ENCODE peak calls at places on chromosomes 12 and 14, in seven cellular contexts. A is GM13976, Y is bronchial epithelial cell, D is heart left ventricle, P is CD14-positive monocyte, J is uterus, R is psoas muscle. W is an unnamed sample.

GRCh38 chr12:52168019-52168717 is 23.6 kb downstream of the KRT80 start:
- DNase-seq in R (no peak), A (no peak), P (no peak), J (no peak), Y (peak), D (no peak), W (no peak)

GRCh38 chr12:53676715-53677611 is 1.1 kb upstream of the ATP5MC2 start:
- DNase-seq in D (peak), Y (no peak), P (no peak), R (peak), A (peak), J (peak), W (no peak)

GRCh38 chr12:93979189-93979588 is 169.2 kb upstream of the PLXNC1 start:
- DNase-seq in A (peak), P (no peak), R (no peak), D (no peak), J (no peak), Y (peak), W (no peak)

GRCh38 chr12:57236925-57237652 is 7.6 kb downstream of the SHMT2 start:
- DNase-seq in A (no peak), D (peak), R (peak), P (no peak), J (no peak), Y (no peak), W (no peak)

GRCh38 chr12:78149459-78149858 is 318.8 kb downstream of the NAV3 start:
- DNase-seq in A (no peak), R (no peak), D (no peak), P (no peak), Y (no peak), J (no peak), W (no peak)

GRCh38 chr14:52919971-52920370 is 30.9 kb downstream of the FERMT2 start:
- DNase-seq in P (no peak), A (no peak), R (no peak), Y (peak), J (no peak), D (no peak), W (no peak)

GRCh38 chr12:6451348-6452244 is at the start of gene TAPBPL:
- DNase-seq in R (peak), P (no peak), D (peak), A (peak), Y (peak), J (peak), W (peak)

GRCh38 chr12:41552507-41553047 is 364.5 kb downstream of the PDZRN4 start:
- DNase-seq in D (no peak), R (no peak), P (no peak), Y (peak), J (no peak), A (no peak), W (no peak)

GRCh38 chr14:44778562-44778961 is 183.2 kb downstream of the KLHL28 start:
- DNase-seq in A (no peak), D (no peak), Y (peak), J (no peak), P (no peak), R (no peak), W (no peak)

GRCh38 chr14:60250318-60251035 is 1.5 kb downstream of the PPM1A start:
- DNase-seq in A (no peak), P (no peak), Y (peak), D (no peak), R (no peak), J (no peak), W (no peak)

GRCh38 chr12:51000245-51000644 is 25.9 kb downstream of the SLC11A2 start:
- DNase-seq in Y (peak), R (no peak), D (no peak), J (no peak), A (no peak), P (no peak), W (no peak)

GRCh38 chr14:25050494-25051170 is 685 bp upstream of the STXBP6 start:
- DNase-seq in R (no peak), Y (peak), P (no peak), D (no peak), A (no peak), J (no peak), W (no peak)

GRCh38 chr14:80202888-80203562 is 8.3 kb downstream of the DIO2 start:
- DNase-seq in J (no peak), A (peak), R (peak), P (no peak), D (no peak), Y (peak), W (no peak)

GRCh38 chr14:52553671-52554575 is 1.3 kb downstream of the GPR137C start:
- DNase-seq in J (peak), A (peak), D (peak), P (peak), Y (peak), R (peak), W (peak)

GRCh38 chr14:41449057-41449456 is 157.6 kb upstream of the LRFN5 start:
- DNase-seq in D (no peak), A (no peak), P (no peak), Y (peak), J (no peak), R (no peak), W (no peak)

GRCh38 chr14:50344116-50344775 is 32.1 kb downstream of the DMAC2L start:
- DNase-seq in R (no peak), J (no peak), P (no peak), Y (peak), D (no peak), A (peak), W (no peak)

GRCh38 chr12:113359939-113360748 is 1.8 kb downstream of the PLBD2 start:
- DNase-seq in A (no peak), P (no peak), J (peak), R (no peak), D (no peak), Y (no peak), W (no peak)

GRCh38 chr14:55412686-55413085 is 1.1 kb upstream of the ATG14 start:
- DNase-seq in J (no peak), R (no peak), Y (peak), D (no peak), P (no peak), A (no peak), W (no peak)

GRCh38 chr12:123427036-123427769 is 9.3 kb downstream of the RILPL2 start:
- DNase-seq in A (peak), Y (no peak), R (no peak), P (no peak), J (no peak), D (no peak), W (no peak)

GRCh38 chr12:57233357-57234232 is 4.1 kb downstream of the SHMT2 start:
- DNase-seq in A (no peak), R (peak), Y (no peak), D (peak), P (no peak), J (no peak), W (no peak)

GRCh38 chr14:31781578-31781977 is 220.4 kb downstream of the NUBPL start:
- DNase-seq in D (no peak), Y (no peak), A (no peak), R (no peak), J (no peak), P (no peak), W (no peak)

GRCh38 chr14:99750746-99751450 is 42.3 kb upstream of the EML1 start:
- DNase-seq in P (no peak), Y (no peak), J (no peak), D (no peak), A (no peak), R (no peak), W (no peak)

GRCh38 chr12:78555802-78556201 is 308.8 kb upstream of the SYT1 start:
- DNase-seq in Y (no peak), D (no peak), A (no peak), R (no peak), J (no peak), P (no peak), W (no peak)

GRCh38 chr12:117042171-117042809 is 56.9 kb downstream of the TESC start:
- DNase-seq in R (no peak), A (no peak), Y (no peak), J (no peak), P (no peak), D (no peak), W (no peak)

GRCh38 chr14:56414231-56414630 is 165.4 kb upstream of the TMEM260 start:
- DNase-seq in P (no peak), Y (no peak), R (no peak), J (no peak), D (no peak), A (no peak), W (no peak)

GRCh38 chr12:4849024-4849594 is 60.6 kb upstream of the KCNA1 start:
- DNase-seq in J (no peak), P (no peak), R (no peak), Y (peak), D (no peak), A (peak), W (no peak)

GRCh38 chr12:43898474-43898873 is 62.6 kb downstream of the TMEM117 start:
- DNase-seq in R (no peak), A (no peak), Y (no peak), J (no peak), P (no peak), D (no peak), W (no peak)

GRCh38 chr12:104763163-104763805 is 194.8 kb downstream of the SLC41A2 start:
- DNase-seq in D (no peak), P (peak), R (no peak), Y (peak), J (no peak), A (peak), W (no peak)

GRCh38 chr12:20483776-20484175 is 115.4 kb downstream of the PDE3A start:
- DNase-seq in P (no peak), J (no peak), A (no peak), Y (no peak), D (no peak), R (no peak), W (no peak)

GRCh38 chr14:99476864-99477263 is 3.8 kb downstream of the SETD3 start:
- DNase-seq in P (peak), Y (peak), A (no peak), J (no peak), D (no peak), R (no peak), W (no peak)

GRCh38 chr14:86038401-86038985 is 508.5 kb downstream of the FLRT2 start:
- DNase-seq in A (peak), R (no peak), P (no peak), J (no peak), D (no peak), Y (peak), W (no peak)

GRCh38 chr12:64688715-64689114 is 70.5 kb downstream of the GNS start:
- DNase-seq in A (no peak), Y (no peak), R (no peak), D (no peak), J (no peak), P (no peak), W (no peak)

GRCh38 chr12:57248934-57249742 is 1.8 kb downstream of the STAC3 start:
- DNase-seq in J (no peak), A (peak), R (peak), P (no peak), D (no peak), Y (no peak), W (no peak)

GRCh38 chr12:25939606-25940005 is 18.9 kb upstream of the RASSF8 start:
- DNase-seq in P (no peak), J (no peak), A (no peak), D (no peak), Y (no peak), R (no peak), W (no peak)

GRCh38 chr14:100902295-100902694 is 1.2 kb downstream of the RTL1 start:
- DNase-seq in P (no peak), Y (no peak), J (no peak), R (no peak), D (no peak), A (peak), W (no peak)
- TF ChIP-seq CTCF in P (no peak), Y (no peak), J (no peak), R (no peak), D (no peak), A (no peak), W (no peak)

GRCh38 chr12:109653896-109654295 is 59.7 kb upstream of the FAM222A start:
- DNase-seq in Y (no peak), P (no peak), A (no peak), R (no peak), J (no peak), D (no peak), W (no peak)
- TF ChIP-seq CTCF in Y (no peak), P (no peak), A (no peak), R (no peak), J (no peak), D (no peak), W (no peak)

GRCh38 chr12:103505371-103506236 is 9.8 kb upstream of the C12orf42 start:
- DNase-seq in Y (peak), R (no peak), A (peak), P (no peak), J (no peak), D (no peak), W (no peak)
- TF ChIP-seq CTCF in Y (no peak), R (no peak), A (no peak), P (no peak), J (no peak), D (no peak), W (no peak)

GRCh38 chr12:76038176-76038575 is 6.6 kb upstream of the PHLDA1 start:
- DNase-seq in A (no peak), Y (no peak), J (no peak), P (no peak), D (no peak), R (no peak), W (no peak)
- TF ChIP-seq CTCF in A (no peak), Y (no peak), J (no peak), P (no peak), D (no peak), R (no peak), W (no peak)

DNA sequence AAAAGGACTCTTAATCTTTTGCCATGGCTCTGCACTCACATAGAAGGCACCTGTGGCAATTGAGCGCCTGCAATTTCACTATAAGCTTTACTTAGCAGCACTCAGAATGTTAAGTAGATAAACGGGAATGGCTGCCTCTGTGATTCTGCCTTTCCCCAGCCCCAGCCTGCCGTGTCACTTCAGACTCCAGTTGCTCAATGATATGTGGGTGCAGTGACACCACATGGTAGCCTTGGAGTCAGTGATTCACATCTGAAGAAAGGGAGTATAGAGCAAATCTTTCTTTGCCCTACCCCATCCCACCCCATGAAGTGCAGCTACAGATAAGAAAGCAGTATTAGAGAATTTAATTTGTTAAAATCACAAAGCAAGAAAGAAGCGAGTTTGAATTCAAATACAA is 96.1 kb downstream of the ZFC3H1 start:
- DNase-seq in Y (peak), A (no peak), P (no peak), D (no peak), R (no peak), J (no peak), W (no peak)
- TF ChIP-seq CTCF in Y (no peak), A (no peak), P (no peak), D (no peak), R (no peak), J (no peak), W (no peak)

DNA sequence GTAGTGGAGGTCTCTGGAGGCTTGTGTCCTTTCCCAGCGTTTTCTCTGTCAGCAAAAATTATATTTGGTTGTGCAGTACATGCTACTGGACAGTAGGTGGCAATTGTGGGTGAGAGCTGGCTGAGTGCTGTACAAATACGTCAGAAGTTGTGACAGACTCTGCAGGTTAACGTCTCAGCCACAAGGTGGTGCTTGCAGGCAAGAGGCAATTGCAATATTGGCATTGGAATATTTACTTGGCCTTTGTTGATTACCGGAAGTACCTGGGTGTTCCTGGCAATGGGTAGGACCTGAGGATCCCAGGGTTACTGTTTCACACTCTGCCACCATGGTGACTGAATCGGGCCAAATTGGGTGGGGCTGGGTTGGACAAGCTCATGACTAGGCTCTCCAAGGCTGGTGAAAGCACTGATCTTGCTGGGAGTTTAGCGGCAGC is 333.9 kb upstream of the LMO3 start:
- DNase-seq in Y (peak), J (no peak), D (no peak), P (no peak), A (peak), R (no peak), W (no peak)
- TF ChIP-seq CTCF in Y (peak), J (no peak), D (no peak), P (peak), A (peak), R (no peak), W (no peak)

DNA sequence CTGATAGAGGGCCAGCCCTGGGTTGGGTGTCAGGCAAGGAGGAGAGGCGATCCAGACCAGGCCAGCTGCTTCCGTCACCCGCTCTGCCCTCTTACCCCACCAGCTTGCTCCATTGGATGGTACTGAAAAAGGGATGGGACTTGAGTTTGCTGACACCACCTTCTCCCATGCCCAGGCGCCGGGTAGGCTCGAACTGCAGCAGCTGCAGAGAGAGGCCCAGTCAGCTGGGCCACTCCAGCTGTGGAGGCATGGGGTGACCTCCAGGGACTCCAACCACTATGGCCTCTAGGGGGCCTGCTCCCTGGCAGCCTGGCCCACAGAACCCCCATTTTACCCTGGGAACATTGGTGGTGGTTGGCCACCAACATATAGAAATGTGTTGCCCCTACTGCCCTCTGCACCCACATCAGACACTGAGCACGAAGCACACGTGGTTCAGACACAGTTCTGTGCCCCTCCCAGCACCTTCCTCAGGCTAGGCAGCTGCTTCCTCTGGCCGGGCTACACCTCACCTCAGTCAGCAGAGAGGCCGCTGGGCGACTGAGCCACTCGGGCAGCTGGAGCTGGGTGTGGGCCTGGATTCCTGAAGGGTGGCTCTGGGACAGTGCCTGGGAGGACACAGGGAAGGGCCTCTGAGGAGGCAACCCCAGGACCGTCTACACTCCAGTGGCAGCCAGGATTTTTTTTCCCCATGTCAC is 16.0 kb downstream of the RPS6KL1 start:
- DNase-seq in D (no peak), J (no peak), A (no peak), R (peak), Y (no peak), P (no peak), W (no peak)
- TF ChIP-seq CTCF in D (no peak), J (no peak), A (no peak), R (peak), Y (peak), P (peak), W (no peak)

DNA sequence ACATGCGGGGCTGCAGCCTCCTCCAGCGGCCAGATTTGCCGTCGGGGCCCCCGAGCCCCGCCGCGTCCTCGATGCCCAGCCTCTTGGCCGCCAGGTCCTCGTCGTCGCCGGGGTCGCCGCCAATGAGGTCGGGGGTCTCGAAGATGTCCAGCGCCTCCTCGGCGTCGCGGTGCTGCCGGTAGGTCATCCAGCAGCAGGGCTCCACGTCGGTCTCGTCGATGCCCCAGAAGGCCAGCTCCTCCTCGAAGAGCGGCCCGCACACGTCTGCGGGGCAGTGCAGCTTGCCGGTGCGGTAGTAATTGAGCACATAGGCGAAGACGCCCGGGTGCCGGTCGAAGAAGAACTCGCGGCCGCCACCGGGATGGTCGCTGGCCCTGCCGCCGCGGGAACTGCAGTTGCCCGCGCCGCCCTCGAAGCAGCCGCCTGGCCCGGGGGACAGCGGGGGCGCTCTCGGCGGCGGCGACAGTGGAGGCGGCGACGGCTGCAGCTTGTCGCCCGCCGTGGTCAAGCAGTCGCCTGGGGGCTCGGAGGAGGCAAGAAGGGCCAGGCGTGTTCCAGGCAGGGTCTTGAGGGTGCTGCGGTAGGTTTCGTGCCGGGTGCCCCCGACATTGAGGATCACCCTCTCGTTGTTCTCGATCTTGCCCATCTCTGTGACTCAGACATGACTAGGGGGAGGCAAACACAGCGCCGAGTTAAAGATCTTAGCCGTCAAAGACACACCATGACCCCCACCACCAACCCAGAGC is 2.1 kb downstream of the KCNC2 start:
- DNase-seq in A (peak), P (no peak), J (no peak), Y (no peak), D (no peak), R (no peak), W (no peak)
- TF ChIP-seq CTCF in A (no peak), P (no peak), J (no peak), Y (no peak), D (no peak), R (no peak), W (no peak)